ENCODE peak calls at places on chromosomes 4 and X, in four cellular contexts. One of them, this sample, is unnamed.
A peak's percentile ranks its signal among the peaks of the same experiment; 100 is the strongest.

GRCh38 chr4:38523524-38524448 is 140.2 kb upstream of the KLF3 start:
- DNase-seq in fibroblast of lung: peak; percentile 3
- DNase-seq in adipocyte: no peak
- DNase-seq in right lobe of liver: no peak
- DNase-seq in this sample: no peak

GRCh38 chr4:19382993-19383392 is 868.7 kb upstream of the SLIT2 start:
- DNase-seq in fibroblast of lung: peak; percentile 49
- DNase-seq in right lobe of liver: no peak
- DNase-seq in adipocyte: peak; percentile 34
- DNase-seq in this sample: no peak

GRCh38 chr4:20618010-20618409 is 82.2 kb upstream of the PACRGL start:
- DNase-seq in fibroblast of lung: no peak
- DNase-seq in adipocyte: no peak
- DNase-seq in right lobe of liver: peak; percentile 69
- DNase-seq in this sample: no peak

GRCh38 chr4:99853993-99854392 is 37.4 kb downstream of the DAPP1 start:
- DNase-seq in fibroblast of lung: no peak
- DNase-seq in right lobe of liver: no peak
- DNase-seq in adipocyte: no peak
- DNase-seq in this sample: no peak

GRCh38 chr4:35493977-35494376 is 750.3 kb downstream of the ARAP2 start:
- DNase-seq in fibroblast of lung: no peak
- DNase-seq in right lobe of liver: peak; percentile 27
- DNase-seq in adipocyte: no peak
- DNase-seq in this sample: peak; percentile 44

GRCh38 chr4:55278316-55278715 is 67.7 kb upstream of the SRD5A3 start:
- DNase-seq in fibroblast of lung: no peak
- DNase-seq in right lobe of liver: no peak
- DNase-seq in adipocyte: no peak
- DNase-seq in this sample: no peak

GRCh38 chr4:17058506-17058905 is 160.1 kb upstream of the LDB2 start:
- DNase-seq in fibroblast of lung: peak; percentile 44
- DNase-seq in right lobe of liver: no peak
- DNase-seq in adipocyte: peak; percentile 75
- DNase-seq in this sample: no peak

GRCh38 chr4:68451246-68452211 is 4.3 kb downstream of the TMPRSS11E start:
- DNase-seq in fibroblast of lung: peak; percentile 58
- DNase-seq in adipocyte: no peak
- DNase-seq in right lobe of liver: no peak
- DNase-seq in this sample: no peak

GRCh38 chrX:43313035-43313434 is 343.1 kb upstream of the MAOA start:
- DNase-seq in adipocyte: no peak
- DNase-seq in fibroblast of lung: no peak
- DNase-seq in right lobe of liver: no peak
- DNase-seq in this sample: no peak

GRCh38 chr4:77037736-77038135 is 38.1 kb downstream of the CCNI start:
- DNase-seq in right lobe of liver: no peak
- DNase-seq in adipocyte: no peak
- DNase-seq in fibroblast of lung: peak; percentile 64
- DNase-seq in this sample: no peak

GRCh38 chr4:29560452-29560851 is 1159.7 kb upstream of the PCDH7 start:
- DNase-seq in right lobe of liver: no peak
- DNase-seq in fibroblast of lung: no peak
- DNase-seq in adipocyte: no peak
- DNase-seq in this sample: no peak

GRCh38 chrX:37812110-37812509 is 32.3 kb downstream of the CYBB start:
- DNase-seq in adipocyte: no peak
- DNase-seq in right lobe of liver: no peak
- DNase-seq in fibroblast of lung: no peak
- DNase-seq in this sample: no peak

GRCh38 chr4:140943887-140944515 is 187.8 kb upstream of the TBC1D9 start:
- DNase-seq in right lobe of liver: no peak
- DNase-seq in fibroblast of lung: peak; percentile 95
- DNase-seq in adipocyte: peak; percentile 61
- DNase-seq in this sample: no peak

GRCh38 chr4:82371398-82371972 is 2.3 kb downstream of the HNRNPD start:
- DNase-seq in right lobe of liver: no peak
- DNase-seq in fibroblast of lung: no peak
- DNase-seq in adipocyte: peak; percentile 47
- DNase-seq in this sample: no peak

GRCh38 chr4:138310498-138310897 is 68.3 kb upstream of the SLC7A11 start:
- DNase-seq in adipocyte: peak; percentile 48
- DNase-seq in right lobe of liver: no peak
- DNase-seq in fibroblast of lung: peak; percentile 44
- DNase-seq in this sample: no peak

GRCh38 chrX:71144651-71145050 is at the start of gene NLGN3:
- DNase-seq in adipocyte: no peak
- DNase-seq in right lobe of liver: no peak
- DNase-seq in fibroblast of lung: no peak
- DNase-seq in this sample: no peak

GRCh38 chr4:1226167-1226514 is 22.8 kb downstream of the CTBP1 start:
- DNase-seq in fibroblast of lung: no peak
- DNase-seq in right lobe of liver: no peak
- DNase-seq in adipocyte: no peak
- DNase-seq in this sample: no peak

GRCh38 chr4:87031946-87032345 is 97.1 kb downstream of the AFF1 start:
- DNase-seq in adipocyte: no peak
- DNase-seq in fibroblast of lung: no peak
- DNase-seq in right lobe of liver: no peak
- DNase-seq in this sample: no peak

GRCh38 chr4:138775485-138775884 is 240.1 kb upstream of the NOCT start:
- DNase-seq in right lobe of liver: no peak
- DNase-seq in adipocyte: no peak
- DNase-seq in fibroblast of lung: no peak
- DNase-seq in this sample: no peak

GRCh38 chrX:103483720-103484119 is 35.6 kb downstream of the RAB40A start:
- DNase-seq in fibroblast of lung: no peak
- DNase-seq in right lobe of liver: no peak
- DNase-seq in adipocyte: no peak
- DNase-seq in this sample: no peak

GRCh38 chr4:145775406-145775805 is 95.5 kb downstream of the C4orf51 start:
- DNase-seq in right lobe of liver: no peak
- DNase-seq in fibroblast of lung: no peak
- DNase-seq in adipocyte: no peak
- DNase-seq in this sample: no peak

GRCh38 chr4:149160370-149160769 is 655.3 kb downstream of the IQCM start:
- DNase-seq in adipocyte: no peak
- DNase-seq in right lobe of liver: no peak
- DNase-seq in fibroblast of lung: no peak
- DNase-seq in this sample: no peak

GRCh38 chr4:166197166-166197565 is 324.1 kb downstream of the TLL1 start:
- DNase-seq in adipocyte: no peak
- DNase-seq in fibroblast of lung: peak; percentile 50
- DNase-seq in right lobe of liver: no peak
- DNase-seq in this sample: no peak

GRCh38 chr4:41212221-41213203 is 1.8 kb downstream of the APBB2 start:
- DNase-seq in fibroblast of lung: peak; percentile 71
- DNase-seq in adipocyte: peak; percentile 90
- DNase-seq in right lobe of liver: no peak
- DNase-seq in this sample: no peak

GRCh38 chr4:2320746-2321145 is 58.8 kb upstream of the MXD4 start:
- DNase-seq in adipocyte: no peak
- DNase-seq in right lobe of liver: no peak
- DNase-seq in fibroblast of lung: no peak
- DNase-seq in this sample: peak; percentile 28

GRCh38 chrX:48835524-48836329 is at the start of gene PCSK1N:
- DNase-seq in adipocyte: no peak
- DNase-seq in right lobe of liver: no peak
- DNase-seq in fibroblast of lung: peak; percentile 18
- DNase-seq in this sample: no peak

GRCh38 chr4:22052076-22052475 is 103.5 kb upstream of the KCNIP4 start:
- DNase-seq in right lobe of liver: no peak
- DNase-seq in fibroblast of lung: no peak
- DNase-seq in adipocyte: no peak
- DNase-seq in this sample: no peak

GRCh38 chr4:48913346-48913745 is 6.8 kb upstream of the OCIAD2 start:
- DNase-seq in fibroblast of lung: peak; percentile 97
- DNase-seq in adipocyte: peak; percentile 52
- DNase-seq in right lobe of liver: no peak
- DNase-seq in this sample: no peak

GRCh38 chr4:189048119-189048518 is 892.6 kb upstream of the FRG1 start:
- DNase-seq in fibroblast of lung: no peak
- DNase-seq in adipocyte: no peak
- DNase-seq in right lobe of liver: no peak
- DNase-seq in this sample: no peak

GRCh38 chr4:138558886-138559285 is 316.7 kb upstream of the SLC7A11 start:
- DNase-seq in adipocyte: peak; percentile 13
- DNase-seq in right lobe of liver: no peak
- DNase-seq in fibroblast of lung: no peak
- DNase-seq in this sample: no peak

GRCh38 chr4:30817489-30817888 is 97.3 kb downstream of the PCDH7 start:
- DNase-seq in fibroblast of lung: no peak
- DNase-seq in adipocyte: no peak
- DNase-seq in right lobe of liver: no peak
- DNase-seq in this sample: no peak

GRCh38 chr4:100848865-100849264 is 331.0 kb upstream of the EMCN start:
- DNase-seq in adipocyte: no peak
- DNase-seq in fibroblast of lung: no peak
- DNase-seq in right lobe of liver: no peak
- DNase-seq in this sample: no peak

GRCh38 chr4:159071178-159071968 is 31.5 kb upstream of the RAPGEF2 start:
- DNase-seq in adipocyte: peak; percentile 65
- DNase-seq in fibroblast of lung: peak; percentile 93
- DNase-seq in right lobe of liver: no peak
- DNase-seq in this sample: no peak

GRCh38 chr4:48725414-48725813 is 54.7 kb downstream of the FRYL start:
- DNase-seq in adipocyte: no peak
- DNase-seq in right lobe of liver: no peak
- DNase-seq in fibroblast of lung: no peak
- DNase-seq in this sample: no peak

GRCh38 chr4:55854132-55854531 is 684 bp downstream of the EXOC1 start:
- DNase-seq in fibroblast of lung: no peak
- DNase-seq in right lobe of liver: no peak
- DNase-seq in adipocyte: peak; percentile 29
- DNase-seq in this sample: no peak

GRCh38 chr4:159390648-159391047 is 287.8 kb downstream of the RAPGEF2 start:
- DNase-seq in fibroblast of lung: peak; percentile 100
- DNase-seq in adipocyte: peak; percentile 89
- DNase-seq in right lobe of liver: no peak
- DNase-seq in this sample: no peak

GRCh38 chrX:115892787-115893671 is 277.5 kb upstream of the AGTR2 start:
- DNase-seq in fibroblast of lung: peak; percentile 48
- DNase-seq in right lobe of liver: peak; percentile 65
- DNase-seq in adipocyte: no peak
- DNase-seq in this sample: peak; percentile 63

GRCh38 chr4:80270321-80270720 is 3.9 kb downstream of the FGF5 start:
- DNase-seq in adipocyte: peak; percentile 47
- DNase-seq in fibroblast of lung: no peak
- DNase-seq in right lobe of liver: no peak
- DNase-seq in this sample: no peak

GRCh38 chr4:80266267-80266901 is at the start of gene FGF5:
- DNase-seq in fibroblast of lung: peak; percentile 94
- DNase-seq in adipocyte: peak; percentile 96
- DNase-seq in right lobe of liver: no peak
- DNase-seq in this sample: peak; percentile 55

GRCh38 chr4:80266902-80267380 is 477 bp downstream of the FGF5 start:
- DNase-seq in fibroblast of lung: peak; percentile 69
- DNase-seq in adipocyte: peak; percentile 73
- DNase-seq in right lobe of liver: no peak
- DNase-seq in this sample: no peak

GRCh38 chr4:80268081-80268823 is 1.8 kb downstream of the FGF5 start:
- DNase-seq in right lobe of liver: no peak
- DNase-seq in fibroblast of lung: peak; percentile 66
- DNase-seq in adipocyte: peak; percentile 78
- DNase-seq in this sample: no peak

DNA sequence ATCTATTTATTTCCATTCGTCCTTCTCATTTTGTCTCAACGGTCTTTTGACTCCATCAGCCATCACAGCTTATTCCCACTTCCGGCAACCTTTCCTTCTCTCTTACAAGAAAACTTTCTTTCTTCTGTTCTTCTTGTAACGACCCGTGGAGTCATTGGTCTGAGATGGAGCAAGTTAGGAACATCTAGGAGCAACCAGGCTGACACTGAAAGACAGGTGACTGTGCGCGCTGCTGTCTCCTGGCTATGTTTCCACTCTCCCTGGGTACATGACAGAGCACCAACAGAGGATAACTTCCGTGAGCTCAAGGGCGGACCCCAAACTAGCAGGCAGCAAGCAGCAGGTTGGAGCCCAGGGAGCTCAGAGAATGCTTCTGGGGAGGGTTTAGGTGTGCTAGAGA is 2.5 kb downstream of the FGF5 start:
- DNase-seq in fibroblast of lung: peak; percentile 30
- DNase-seq in right lobe of liver: no peak
- DNase-seq in adipocyte: peak; percentile 54
- DNase-seq in this sample: no peak
- H3K27me3 ChIP-seq in fibroblast of lung: no peaks in the 10 kb centered on the region
- H3K27me3 ChIP-seq in right lobe of liver: peaks cover 28% of the 10 kb centered on the region
- H3K27me3 ChIP-seq in adipocyte: peaks cover under 1% of the 10 kb centered on the region
- H3K27me3 ChIP-seq in this sample: peaks cover 7% of the 10 kb centered on the region

DNA sequence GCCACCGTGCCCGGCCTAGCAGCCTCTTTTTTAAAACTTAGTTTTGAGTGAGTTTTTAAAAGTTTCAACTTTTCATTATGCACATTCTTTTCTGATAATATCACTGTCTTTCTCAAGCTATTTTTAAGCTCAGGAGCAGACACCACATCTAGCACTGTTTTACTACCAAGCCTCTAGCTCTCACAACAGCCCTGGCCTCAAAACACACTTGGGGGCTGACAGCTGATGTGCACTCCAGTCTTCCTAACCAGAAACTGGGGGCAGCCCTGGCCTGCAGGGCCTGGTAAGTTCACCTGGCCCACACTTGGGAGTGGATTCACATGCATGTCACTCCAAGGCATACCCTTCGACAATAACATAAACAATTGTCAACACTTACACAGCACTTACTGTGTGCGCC is 34.0 kb downstream of the CENPU start:
- DNase-seq in fibroblast of lung: peak; percentile 36
- DNase-seq in adipocyte: peak; percentile 32
- DNase-seq in right lobe of liver: no peak
- DNase-seq in this sample: no peak
- H3K36me3 ChIP-seq in fibroblast of lung: no peaks in the 10 kb centered on the region
- H3K36me3 ChIP-seq in adipocyte: peaks cover 2% of the 10 kb centered on the region
- H3K36me3 ChIP-seq in right lobe of liver: no peaks in the 10 kb centered on the region
- H3K36me3 ChIP-seq in this sample: no peaks in the 10 kb centered on the region

GRCh38 chr4:153564630-153565525 is 98.7 kb downstream of the TMEM131L start:
- DNase-seq in right lobe of liver: peak; percentile 58
- DNase-seq in adipocyte: peak; percentile 49
- DNase-seq in fibroblast of lung: peak; percentile 57
- DNase-seq in this sample: no peak
- H3K4me1 ChIP-seq in right lobe of liver: peaks cover 51% of the 10 kb centered on the region
- H3K4me1 ChIP-seq in adipocyte: peaks cover 7% of the 10 kb centered on the region
- H3K4me1 ChIP-seq in fibroblast of lung: peaks cover 7% of the 10 kb centered on the region
- H3K4me1 ChIP-seq in this sample: peaks cover 1% of the 10 kb centered on the region

GRCh38 chr4:95547708-95548471 is 883 bp downstream of the UNC5C start:
- DNase-seq in fibroblast of lung: peak; percentile 55
- DNase-seq in right lobe of liver: peak; percentile 56
- DNase-seq in adipocyte: peak; percentile 74
- DNase-seq in this sample: peak; percentile 63

GRCh38 chr4:95546236-95546635 is 2.5 kb downstream of the UNC5C start:
- DNase-seq in right lobe of liver: no peak
- DNase-seq in fibroblast of lung: no peak
- DNase-seq in adipocyte: no peak
- DNase-seq in this sample: no peak

GRCh38 chr4:95545526-95545925 is 3.2 kb downstream of the UNC5C start:
- DNase-seq in adipocyte: no peak
- DNase-seq in fibroblast of lung: no peak
- DNase-seq in right lobe of liver: no peak
- DNase-seq in this sample: no peak

GRCh38 chr4:95548738-95549245 is at the start of gene UNC5C:
- DNase-seq in right lobe of liver: peak; percentile 61
- DNase-seq in adipocyte: peak; percentile 82
- DNase-seq in fibroblast of lung: peak; percentile 84
- DNase-seq in this sample: peak; percentile 85

GRCh38 chr4:95546866-95547707 is 1.7 kb downstream of the UNC5C start:
- DNase-seq in adipocyte: no peak
- DNase-seq in right lobe of liver: no peak
- DNase-seq in fibroblast of lung: peak; percentile 31
- DNase-seq in this sample: peak; percentile 47
- H3K27me3 ChIP-seq in adipocyte: peaks cover 59% of the 10 kb centered on the region
- H3K27me3 ChIP-seq in right lobe of liver: peaks cover 7% of the 10 kb centered on the region
- H3K27me3 ChIP-seq in fibroblast of lung: peaks cover 4% of the 10 kb centered on the region
- H3K27me3 ChIP-seq in this sample: no peaks in the 10 kb centered on the region

This sample was measured in aorta.